ENCODE peak calls at places on chromosomes 3 and 15, in five cellular contexts. M, T, H, K and B are unnamed samples.
A peak's percentile ranks its signal among the peaks of the same experiment; 100 is the strongest.

GRCh38 chr3:157201648-157202278 is 41.8 kb upstream of the CCNL1 start:
- DNase-seq in M (peak; percentile 55), T (no peak), H (no peak), K (no peak), B (peak; percentile 28)

GRCh38 chr3:122874116-122874515 is 79.2 kb downstream of the SLC49A4 start:
- DNase-seq in M (no peak), T (no peak), H (no peak), K (no peak), B (no peak)

GRCh38 chr3:99023590-99024192 is 122.2 kb upstream of the DCBLD2 start:
- DNase-seq in M (peak; percentile 21), T (no peak), H (no peak), K (no peak), B (peak; percentile 29)

GRCh38 chr3:89467886-89468479 is 360.6 kb downstream of the EPHA3 start:
- DNase-seq in M (no peak), T (no peak), H (no peak), K (no peak), B (no peak)

GRCh38 chr3:114706591-114707224 is 412.9 kb downstream of the TIGIT start:
- DNase-seq in M (peak; percentile 36), T (no peak), H (no peak), K (peak; percentile 23), B (peak; percentile 85)

GRCh38 chr3:41267975-41268640 is 68.8 kb downstream of the CTNNB1 start:
- DNase-seq in M (no peak), T (no peak), H (peak; percentile 39), K (no peak), B (peak; percentile 86)

GRCh38 chr15:58147151-58147550 is 9.0 kb downstream of the AQP9 start:
- DNase-seq in M (no peak), T (no peak), H (no peak), K (no peak), B (no peak)

GRCh38 chr15:22902578-22902977 is 64.1 kb downstream of the NIPA2 start:
- DNase-seq in M (no peak), T (no peak), H (no peak), K (no peak), B (no peak)

GRCh38 chr3:115659253-115659652 is 35.9 kb downstream of the GAP43 start:
- DNase-seq in M (peak; percentile 40), T (no peak), H (no peak), K (no peak), B (no peak)

GRCh38 chr3:52277972-52278509 is 408 bp downstream of the WDR82 start:
- DNase-seq in M (peak; percentile 65), T (peak; percentile 65), H (no peak), K (peak; percentile 79), B (peak; percentile 67)

GRCh38 chr15:99507732-99508571 is 57.8 kb upstream of the MEF2A start:
- DNase-seq in M (peak; percentile 30), T (no peak), H (no peak), K (no peak), B (no peak)

GRCh38 chr3:125179528-125180240 is 32.9 kb downstream of the SLC12A8 start:
- DNase-seq in M (peak; percentile 66), T (no peak), H (no peak), K (no peak), B (no peak)

GRCh38 chr3:187112934-187113793 is 26.1 kb downstream of the RPL39L start:
- DNase-seq in M (no peak), T (no peak), H (no peak), K (no peak), B (peak; percentile 37)

GRCh38 chr15:48052871-48053383 is 67.9 kb upstream of the SLC24A5 start:
- DNase-seq in M (no peak), T (no peak), H (no peak), K (no peak), B (no peak)

GRCh38 chr15:88954431-88955277 is 41.5 kb upstream of the MFGE8 start:
- DNase-seq in M (no peak), T (no peak), H (no peak), K (no peak), B (no peak)

GRCh38 chr15:99096894-99097426 is 7.9 kb upstream of the SYNM start:
- DNase-seq in M (no peak), T (no peak), H (no peak), K (no peak), B (peak; percentile 44)